ENCODE peak calls at places on chromosomes 16 and 17, in five cellular contexts. Q, S, P, F and Y are unnamed samples.

GRCh38 chr16:65480276-65480675 is 358.4 kb upstream of the CDH11 start:
- DNase-seq in F (no peak), Q (no peak), S (no peak), P (no peak), Y (no peak)

GRCh38 chr16:61654962-61655361 is 381.3 kb downstream of the CDH8 start:
- DNase-seq in S (no peak), Q (no peak), F (no peak), P (no peak), Y (no peak)

GRCh38 chr17:13395346-13395745 is 206.4 kb downstream of the HS3ST3A1 start:
- DNase-seq in F (no peak), S (no peak), Q (no peak), P (no peak), Y (no peak)

GRCh38 chr16:89103156-89103555 is 9.5 kb downstream of the ACSF3 start:
- DNase-seq in Q (no peak), S (no peak), F (no peak), P (no peak), Y (peak; percentile 96)

GRCh38 chr17:44828919-44829557 is 1.0 kb downstream of the GJC1 start:
- DNase-seq in S (peak; percentile 8), F (no peak), Q (no peak), P (no peak), Y (peak; percentile 51)

GRCh38 chr16:84726670-84727467 is 27.1 kb downstream of the USP10 start:
- DNase-seq in Q (no peak), S (no peak), P (no peak), F (no peak), Y (no peak)

GRCh38 chr17:77924757-77925336 is 33.7 kb upstream of the TNRC6C start:
- DNase-seq in S (no peak), F (no peak), P (no peak), Q (no peak), Y (no peak)

GRCh38 chr17:28745777-28746473 is 2.1 kb downstream of the TRAF4 start:
- DNase-seq in F (no peak), P (no peak), Q (peak; percentile 56), S (no peak), Y (no peak)